ENCODE peak calls at places on chromosomes 7 and 10, in seven cellular contexts. K is amniotic stem cell, A is AG04449, F is GDM1, Q is T-helper 2 cell, C is ELF-1, Z is NCI-H187 treated with DMSO at 0.1 percent for 48 hours. D is an unnamed sample.

GRCh38 chr10:68423522-68423921 is 16.4 kb upstream of the RUFY2 start:
- DNase-seq in K (no peak), A (no peak), F (no peak), Q (no peak), C (no peak), Z (no peak), D (no peak)

GRCh38 chr7:44735403-44736165 is 13.1 kb upstream of the ZMIZ2 start:
- DNase-seq in K (peak), A (peak), F (no peak), Q (no peak), C (no peak), Z (no peak), D (no peak)

GRCh38 chr7:139231513-139232376 is 708 bp downstream of the UBN2 start:
- DNase-seq in K (no peak), A (no peak), F (no peak), Q (peak), C (peak), Z (no peak), D (no peak)

GRCh38 chr10:697097-697875 is 7.8 kb upstream of the DIP2C start:
- DNase-seq in K (no peak), A (no peak), F (no peak), Q (no peak), C (no peak), Z (no peak), D (no peak)

GRCh38 chr7:101857358-101857794 is 40.0 kb downstream of the CUX1 start:
- DNase-seq in K (no peak), A (no peak), F (no peak), Q (no peak), C (no peak), Z (no peak), D (no peak)

GRCh38 chr10:122974034-122974433 is 6.2 kb upstream of the PSTK start:
- DNase-seq in K (no peak), A (no peak), F (no peak), Q (no peak), C (no peak), Z (no peak), D (no peak)

GRCh38 chr7:5532520-5533335 is 109.1 kb upstream of the TNRC18 start:
- DNase-seq in K (no peak), A (no peak), F (peak), Q (peak), C (peak), Z (no peak), D (peak)

GRCh38 chr10:80526742-80527141 is 11.0 kb upstream of the SH2D4B start:
- DNase-seq in K (no peak), A (no peak), F (peak), Q (no peak), C (no peak), Z (no peak), D (no peak)

GRCh38 chr7:50723888-50724287 is 58.8 kb downstream of the GRB10 start:
- DNase-seq in K (no peak), A (no peak), F (no peak), Q (no peak), C (no peak), Z (no peak), D (no peak)

GRCh38 chr7:151088019-151088855 is 2.0 kb downstream of the AGAP3 start:
- DNase-seq in K (no peak), A (no peak), F (no peak), Q (no peak), C (peak), Z (no peak), D (no peak)

GRCh38 chr10:70917635-70918034 is 29.3 kb upstream of the PCBD1 start:
- DNase-seq in K (no peak), A (no peak), F (no peak), Q (no peak), C (no peak), Z (no peak), D (no peak)

GRCh38 chr7:27128776-27129728 is 1.5 kb downstream of the HOXA4 start:
- DNase-seq in K (no peak), A (no peak), F (no peak), Q (no peak), C (peak), Z (no peak), D (peak)